ENCODE peak calls at places on chromosomes 2 and 18, in five cellular contexts. J is activated T-cell treated with anti-CD3 and anti-CD28 coated beads for 24 hours; K is effector CD4-positive, alpha-beta T cell; U is central memory CD8-positive, alpha-beta T cell; Q is GM13976. H is an unnamed sample.

GRCh38 chr2:3204031-3204430 is 173.6 kb downstream of the EIPR1 start:
- DNase-seq in J (no peak), K (no peak), U (no peak), Q (peak), H (no peak)

GRCh38 chr18:51862311-51862710 is 477.7 kb upstream of the DCC start:
- DNase-seq in J (no peak), K (no peak), U (no peak), Q (no peak), H (no peak)

GRCh38 chr18:80046431-80046830 is 12.2 kb downstream of the RBFA start:
- DNase-seq in J (no peak), K (no peak), U (no peak), Q (no peak), H (no peak)

GRCh38 chr2:196511258-196511971 is 128.1 kb upstream of the CCDC150 start:
- DNase-seq in J (no peak), K (no peak), U (no peak), Q (no peak), H (no peak)

GRCh38 chr18:63169853-63170252 is 149.7 kb downstream of the BCL2 start:
- DNase-seq in J (no peak), K (no peak), U (no peak), Q (no peak), H (no peak)

GRCh38 chr2:176544579-176545365 is 275.5 kb downstream of the MTX2 start:
- DNase-seq in J (no peak), K (no peak), U (no peak), Q (no peak), H (no peak)

GRCh38 chr2:175679728-175680127 is 322.3 kb downstream of the LNPK start:
- DNase-seq in J (no peak), K (no peak), U (no peak), Q (no peak), H (no peak)

GRCh38 chr2:233418761-233419625 is 64.7 kb downstream of the DGKD start:
- DNase-seq in J (peak), K (peak), U (peak), Q (peak), H (peak)

GRCh38 chr2:190812506-190813294 is 67.9 kb upstream of the GLS start:
- DNase-seq in J (no peak), K (no peak), U (no peak), Q (no peak), H (no peak)

GRCh38 chr18:32355896-32356295 is 114.8 kb downstream of the GAREM1 start:
- DNase-seq in J (no peak), K (no peak), U (no peak), Q (no peak), H (no peak)

GRCh38 chr2:10787176-10787968 is 25.2 kb downstream of the PDIA6 start:
- DNase-seq in J (peak), K (no peak), U (no peak), Q (peak), H (peak)